ENCODE peak calls at places on chromosomes 6 and 20, in nine cellular contexts. M, H, Z, R, Y, E, A, G and O are unnamed samples.

GRCh38 chr20:17399303-17399985 is 131.7 kb downstream of the BFSP1 start:
- DNase-seq in M (no peak), H (no peak), Z (no peak), R (no peak), Y (no peak), E (no peak), A (no peak), G (no peak), O (no peak)

GRCh38 chr20:939606-940005 is 23.5 kb upstream of the ANGPT4 start:
- DNase-seq in M (no peak), H (no peak), Z (no peak), R (no peak), Y (no peak), E (no peak), A (no peak), G (no peak), O (no peak)

GRCh38 chr20:39164642-39165041 is 202.5 kb downstream of the DHX35 start:
- DNase-seq in M (no peak), H (no peak), Z (no peak), R (no peak), Y (no peak), E (no peak), A (no peak), G (no peak), O (no peak)

GRCh38 chr20:63151554-63152321 is 64.2 kb downstream of the YTHDF1 start:
- DNase-seq in M (no peak), H (peak), Z (peak), R (no peak), Y (no peak), E (no peak), A (no peak), G (no peak), O (no peak)

GRCh38 chr6:122389704-122390103 is 9.7 kb upstream of the HSF2 start:
- DNase-seq in M (no peak), H (peak), Z (no peak), R (no peak), Y (no peak), E (no peak), A (peak), G (no peak), O (no peak)

GRCh38 chr6:89054200-89054599 is 26.4 kb upstream of the PNRC1 start:
- DNase-seq in M (no peak), H (no peak), Z (no peak), R (no peak), Y (no peak), E (no peak), A (no peak), G (no peak), O (no peak)

GRCh38 chr20:61135966-61136365 is 116.1 kb upstream of the CDH4 start:
- DNase-seq in M (no peak), H (no peak), Z (no peak), R (no peak), Y (no peak), E (no peak), A (no peak), G (no peak), O (no peak)

GRCh38 chr6:95572098-95572497 is 5.2 kb upstream of the MANEA start:
- DNase-seq in M (no peak), H (no peak), Z (no peak), R (no peak), Y (no peak), E (no peak), A (no peak), G (no peak), O (no peak)

GRCh38 chr6:147058786-147059434 is 145.3 kb upstream of the STXBP5 start:
- DNase-seq in M (no peak), H (peak), Z (no peak), R (no peak), Y (no peak), E (no peak), A (no peak), G (no peak), O (no peak)

GRCh38 chr20:2690213-2690612 is 2.4 kb upstream of the EBF4 start:
- DNase-seq in M (no peak), H (no peak), Z (no peak), R (no peak), Y (no peak), E (no peak), A (no peak), G (no peak), O (no peak)

GRCh38 chr20:35448788-35449373 is 6.5 kb upstream of the CEP250 start:
- DNase-seq in M (no peak), H (no peak), Z (no peak), R (no peak), Y (peak), E (no peak), A (no peak), G (no peak), O (no peak)

GRCh38 chr6:15533379-15534044 is 129.3 kb downstream of the DTNBP1 start:
- DNase-seq in M (no peak), H (peak), Z (no peak), R (no peak), Y (no peak), E (no peak), A (no peak), G (no peak), O (no peak)

GRCh38 chr6:43972179-43972914 is 154.9 kb downstream of the MRPL14 start:
- DNase-seq in M (peak), H (peak), Z (no peak), R (no peak), Y (no peak), E (no peak), A (no peak), G (no peak), O (no peak)

GRCh38 chr20:1528811-1529210 is 28.7 kb downstream of the SIRPD start:
- DNase-seq in M (no peak), H (peak), Z (no peak), R (no peak), Y (no peak), E (no peak), A (no peak), G (no peak), O (no peak)

GRCh38 chr6:4687989-4688947 is 87.9 kb upstream of the CDYL start:
- DNase-seq in M (peak), H (peak), Z (no peak), R (no peak), Y (peak), E (no peak), A (no peak), G (no peak), O (no peak)

GRCh38 chr6:15429146-15430110 is 183.6 kb downstream of the JARID2 start:
- DNase-seq in M (no peak), H (peak), Z (no peak), R (peak), Y (no peak), E (no peak), A (no peak), G (no peak), O (no peak)

GRCh38 chr6:36623547-36624459 is 29.6 kb downstream of the SRSF3 start:
- DNase-seq in M (peak), H (peak), Z (peak), R (peak), Y (peak), E (peak), A (peak), G (peak), O (peak)

GRCh38 chr6:147216915-147217314 is 12.7 kb downstream of the STXBP5 start:
- DNase-seq in M (no peak), H (no peak), Z (no peak), R (no peak), Y (no peak), E (no peak), A (no peak), G (no peak), O (no peak)